ENCODE peak calls at places on chromosomes 7 and 10, in five cellular contexts. One of them, this sample, is unnamed. For H3K27me3, the result is how much of the 10 kb centered on the place peaks cover.

GRCh38 chr10:127738512-127739424 is 1.8 kb downstream of the FOXI2 start:
- DNase-seq in HCT116: no peak
- DNase-seq in neural progenitor cell: peak
- DNase-seq in esophagus muscularis mucosa: no peak
- DNase-seq in cardiac muscle cell: no peak
- DNase-seq in this sample: peak

GRCh38 chr7:24777811-24778210 is 20.5 kb upstream of the GSDME start:
- DNase-seq in neural progenitor cell: no peak
- DNase-seq in esophagus muscularis mucosa: no peak
- DNase-seq in cardiac muscle cell: no peak
- DNase-seq in HCT116: no peak
- DNase-seq in this sample: no peak

GRCh38 chr10:74078037-74078436 is 72.6 kb downstream of the AP3M1 start:
- DNase-seq in esophagus muscularis mucosa: no peak
- DNase-seq in neural progenitor cell: no peak
- DNase-seq in cardiac muscle cell: no peak
- DNase-seq in HCT116: no peak
- DNase-seq in this sample: no peak

GRCh38 chr7:91784469-91784868 is 96.0 kb downstream of the MTERF1 start:
- DNase-seq in neural progenitor cell: no peak
- DNase-seq in HCT116: peak
- DNase-seq in cardiac muscle cell: peak
- DNase-seq in esophagus muscularis mucosa: no peak
- DNase-seq in this sample: no peak

GRCh38 chr10:89153971-89154370 is 53.1 kb downstream of the CH25H start:
- DNase-seq in neural progenitor cell: no peak
- DNase-seq in cardiac muscle cell: no peak
- DNase-seq in HCT116: no peak
- DNase-seq in esophagus muscularis mucosa: no peak
- DNase-seq in this sample: no peak

GRCh38 chr7:138753611-138754010 is 44.2 kb upstream of the TMEM213 start:
- DNase-seq in neural progenitor cell: no peak
- DNase-seq in esophagus muscularis mucosa: no peak
- DNase-seq in HCT116: no peak
- DNase-seq in cardiac muscle cell: no peak
- DNase-seq in this sample: no peak

GRCh38 chr7:41448104-41448503 is 254.8 kb downstream of the INHBA start:
- DNase-seq in HCT116: no peak
- DNase-seq in cardiac muscle cell: no peak
- DNase-seq in neural progenitor cell: no peak
- DNase-seq in esophagus muscularis mucosa: peak
- DNase-seq in this sample: no peak

GRCh38 chr7:16397497-16398210 is 23.7 kb downstream of the CRPPA start:
- DNase-seq in cardiac muscle cell: peak
- DNase-seq in HCT116: no peak
- DNase-seq in neural progenitor cell: no peak
- DNase-seq in esophagus muscularis mucosa: no peak
- DNase-seq in this sample: no peak

GRCh38 chr10:78442836-78443550 is 409.3 kb downstream of the RPS24 start:
- DNase-seq in neural progenitor cell: no peak
- DNase-seq in cardiac muscle cell: no peak
- DNase-seq in esophagus muscularis mucosa: no peak
- DNase-seq in HCT116: no peak
- DNase-seq in this sample: no peak

GRCh38 chr10:76297787-76298281 is 866.4 kb downstream of the LRMDA start:
- DNase-seq in cardiac muscle cell: no peak
- DNase-seq in HCT116: no peak
- DNase-seq in neural progenitor cell: peak
- DNase-seq in esophagus muscularis mucosa: peak
- DNase-seq in this sample: no peak

GRCh38 chr7:101999420-101999819 is 182.0 kb downstream of the CUX1 start:
- DNase-seq in HCT116: no peak
- DNase-seq in neural progenitor cell: no peak
- DNase-seq in esophagus muscularis mucosa: no peak
- DNase-seq in cardiac muscle cell: peak
- DNase-seq in this sample: no peak

GRCh38 chr7:36639826-36640225 is 84.5 kb downstream of the AOAH start:
- DNase-seq in neural progenitor cell: no peak
- DNase-seq in esophagus muscularis mucosa: no peak
- DNase-seq in cardiac muscle cell: no peak
- DNase-seq in HCT116: no peak
- DNase-seq in this sample: no peak

GRCh38 chr10:22624289-22624738 is 90.1 kb downstream of the PIP4K2A start:
- DNase-seq in cardiac muscle cell: no peak
- DNase-seq in esophagus muscularis mucosa: no peak
- DNase-seq in HCT116: no peak
- DNase-seq in neural progenitor cell: no peak
- DNase-seq in this sample: no peak

GRCh38 chr10:60123172-60123571 is 216.8 kb upstream of the CCDC6 start:
- DNase-seq in HCT116: peak
- DNase-seq in cardiac muscle cell: no peak
- DNase-seq in neural progenitor cell: no peak
- DNase-seq in esophagus muscularis mucosa: no peak
- DNase-seq in this sample: no peak

DNA sequence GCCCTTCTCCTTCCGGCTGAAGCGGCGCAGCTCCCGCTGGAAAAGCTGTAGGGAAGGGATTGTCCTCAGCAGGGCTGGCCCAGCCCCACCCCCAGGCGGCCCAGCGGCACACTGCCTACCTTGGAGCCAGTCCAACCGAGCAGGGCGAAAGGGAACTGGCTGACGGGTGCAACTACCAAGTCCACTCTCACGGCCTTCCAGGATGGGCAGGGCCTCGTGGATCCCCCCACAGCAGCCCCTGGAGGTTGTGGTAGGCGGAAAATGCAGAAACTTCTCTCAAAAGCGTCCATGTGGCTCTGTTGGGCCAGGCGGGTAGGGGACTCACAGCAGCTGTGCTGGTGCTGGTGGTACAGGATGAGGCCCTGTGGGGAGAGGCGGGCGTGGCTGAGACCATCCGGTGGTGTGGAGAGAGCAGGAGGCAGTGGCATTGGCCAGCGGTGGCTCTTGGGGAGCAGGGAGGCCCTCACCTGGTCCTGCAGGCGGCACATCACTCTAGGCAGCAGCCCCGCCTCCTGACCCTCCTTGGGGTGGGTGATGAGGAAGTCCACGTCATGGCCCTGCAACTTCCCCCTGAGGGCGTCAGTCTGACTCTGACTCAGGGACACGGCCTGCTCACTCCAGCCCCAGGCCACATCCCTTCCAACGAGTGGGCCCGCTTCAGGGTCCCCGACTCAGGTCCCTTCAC is 8.4 kb upstream of the PGAM2 start:
- DNase-seq in esophagus muscularis mucosa: no peak
- DNase-seq in HCT116: no peak
- DNase-seq in neural progenitor cell: no peak
- DNase-seq in cardiac muscle cell: no peak
- DNase-seq in this sample: peak
- H3K4me3 ChIP-seq in esophagus muscularis mucosa: no peak
- H3K4me3 ChIP-seq in HCT116: no peak
- H3K4me3 ChIP-seq in neural progenitor cell: no peak
- H3K4me3 ChIP-seq in cardiac muscle cell: no peak
- H3K4me3 ChIP-seq in this sample: no peak

GRCh38 chr7:7266257-7266656 is 83.9 kb downstream of the C1GALT1 start:
- DNase-seq in esophagus muscularis mucosa: peak
- DNase-seq in HCT116: no peak
- DNase-seq in neural progenitor cell: no peak
- DNase-seq in cardiac muscle cell: no peak
- DNase-seq in this sample: no peak

GRCh38 chr7:7264306-7265040 is 82.1 kb downstream of the C1GALT1 start:
- DNase-seq in HCT116: no peak
- DNase-seq in neural progenitor cell: no peak
- DNase-seq in esophagus muscularis mucosa: peak
- DNase-seq in cardiac muscle cell: no peak
- DNase-seq in this sample: no peak

GRCh38 chr7:7265057-7265456 is 82.7 kb downstream of the C1GALT1 start:
- DNase-seq in HCT116: no peak
- DNase-seq in neural progenitor cell: no peak
- DNase-seq in cardiac muscle cell: no peak
- DNase-seq in esophagus muscularis mucosa: peak
- DNase-seq in this sample: no peak

GRCh38 chr7:7263297-7264230 is 81.2 kb downstream of the C1GALT1 start:
- DNase-seq in esophagus muscularis mucosa: peak
- DNase-seq in neural progenitor cell: no peak
- DNase-seq in cardiac muscle cell: no peak
- DNase-seq in HCT116: no peak
- DNase-seq in this sample: no peak

GRCh38 chr7:7265676-7266075 is 83.3 kb downstream of the C1GALT1 start:
- DNase-seq in esophagus muscularis mucosa: peak
- DNase-seq in neural progenitor cell: no peak
- DNase-seq in cardiac muscle cell: no peak
- DNase-seq in HCT116: no peak
- DNase-seq in this sample: no peak
- H3K27me3 ChIP-seq in esophagus muscularis mucosa: under half
- H3K27me3 ChIP-seq in neural progenitor cell: under half
- H3K27me3 ChIP-seq in cardiac muscle cell: under half
- H3K27me3 ChIP-seq in HCT116: under half
- H3K27me3 ChIP-seq in this sample: under half

DNA sequence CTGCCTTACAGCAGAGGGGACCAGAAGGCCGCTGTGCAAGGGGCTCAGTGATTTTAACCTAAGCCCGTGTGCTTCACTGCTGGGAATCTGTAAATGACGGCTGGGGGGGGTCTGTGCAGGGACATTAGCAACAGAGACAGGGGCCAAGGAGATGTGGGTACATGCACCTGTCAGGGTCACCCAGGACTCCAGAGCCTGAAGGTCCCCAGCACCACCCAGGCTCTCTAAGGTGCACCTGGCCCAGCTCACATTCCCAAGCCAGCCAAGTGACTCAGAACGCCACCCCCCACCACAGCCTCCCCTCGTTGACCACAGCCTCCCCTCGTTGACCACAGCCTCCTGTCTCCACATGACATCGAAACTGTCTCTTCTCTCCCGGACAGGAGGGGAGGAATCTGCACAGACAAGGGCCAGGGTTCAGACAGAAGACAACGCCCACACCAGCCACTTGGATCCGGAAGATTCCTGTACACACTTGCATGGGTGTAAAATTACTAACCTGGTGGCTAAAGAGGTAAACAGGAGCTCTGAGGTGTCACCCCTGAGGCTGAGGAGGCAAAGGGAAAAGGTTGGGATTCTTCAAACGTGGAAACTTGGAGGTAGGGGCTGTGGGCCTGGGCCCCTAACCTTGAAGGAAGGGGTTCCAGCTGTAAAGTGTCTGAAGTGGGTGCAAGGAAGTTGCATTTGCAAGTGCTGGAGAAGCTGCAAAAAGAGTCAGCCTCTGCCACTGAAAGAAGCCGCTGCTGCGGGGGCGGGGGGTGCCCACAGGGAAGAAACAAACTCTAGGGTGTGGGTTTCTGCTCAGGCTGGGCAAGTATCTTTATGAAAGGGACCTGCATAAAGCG is 27.0 kb downstream of the CALML3 start:
- DNase-seq in esophagus muscularis mucosa: no peak
- DNase-seq in cardiac muscle cell: no peak
- DNase-seq in neural progenitor cell: no peak
- DNase-seq in HCT116: no peak
- DNase-seq in this sample: no peak
- H3K4me3 ChIP-seq in esophagus muscularis mucosa: no peak
- H3K4me3 ChIP-seq in cardiac muscle cell: no peak
- H3K4me3 ChIP-seq in neural progenitor cell: no peak
- H3K4me3 ChIP-seq in HCT116: no peak
- H3K4me3 ChIP-seq in this sample: no peak

DNA sequence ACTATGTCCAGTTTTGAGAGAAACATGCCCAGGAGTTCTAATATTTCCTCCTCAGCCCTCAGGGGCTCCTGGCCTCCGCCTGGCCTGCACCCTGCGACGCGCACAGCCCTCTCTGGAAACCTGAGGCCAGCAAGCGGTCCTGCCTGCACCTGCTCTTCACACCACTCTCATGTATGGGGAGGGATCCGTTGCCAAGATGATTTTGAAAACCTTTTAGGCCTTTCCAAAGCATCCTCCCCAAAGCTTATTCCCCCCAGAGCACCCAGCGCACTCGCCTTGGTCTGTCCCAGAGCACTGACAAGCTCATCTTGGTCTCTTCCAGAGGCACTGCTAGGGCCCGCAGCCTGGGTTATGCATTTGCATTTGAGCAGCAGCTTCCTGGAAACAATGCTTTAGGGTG is 22.6 kb upstream of the CNPY1 start:
- DNase-seq in neural progenitor cell: no peak
- DNase-seq in cardiac muscle cell: no peak
- DNase-seq in HCT116: no peak
- DNase-seq in esophagus muscularis mucosa: no peak
- DNase-seq in this sample: no peak
- H3K27me3 ChIP-seq in neural progenitor cell: under half
- H3K27me3 ChIP-seq in cardiac muscle cell: under half
- H3K27me3 ChIP-seq in HCT116: under half
- H3K27me3 ChIP-seq in esophagus muscularis mucosa: under half
- H3K27me3 ChIP-seq in this sample: under half

DNA sequence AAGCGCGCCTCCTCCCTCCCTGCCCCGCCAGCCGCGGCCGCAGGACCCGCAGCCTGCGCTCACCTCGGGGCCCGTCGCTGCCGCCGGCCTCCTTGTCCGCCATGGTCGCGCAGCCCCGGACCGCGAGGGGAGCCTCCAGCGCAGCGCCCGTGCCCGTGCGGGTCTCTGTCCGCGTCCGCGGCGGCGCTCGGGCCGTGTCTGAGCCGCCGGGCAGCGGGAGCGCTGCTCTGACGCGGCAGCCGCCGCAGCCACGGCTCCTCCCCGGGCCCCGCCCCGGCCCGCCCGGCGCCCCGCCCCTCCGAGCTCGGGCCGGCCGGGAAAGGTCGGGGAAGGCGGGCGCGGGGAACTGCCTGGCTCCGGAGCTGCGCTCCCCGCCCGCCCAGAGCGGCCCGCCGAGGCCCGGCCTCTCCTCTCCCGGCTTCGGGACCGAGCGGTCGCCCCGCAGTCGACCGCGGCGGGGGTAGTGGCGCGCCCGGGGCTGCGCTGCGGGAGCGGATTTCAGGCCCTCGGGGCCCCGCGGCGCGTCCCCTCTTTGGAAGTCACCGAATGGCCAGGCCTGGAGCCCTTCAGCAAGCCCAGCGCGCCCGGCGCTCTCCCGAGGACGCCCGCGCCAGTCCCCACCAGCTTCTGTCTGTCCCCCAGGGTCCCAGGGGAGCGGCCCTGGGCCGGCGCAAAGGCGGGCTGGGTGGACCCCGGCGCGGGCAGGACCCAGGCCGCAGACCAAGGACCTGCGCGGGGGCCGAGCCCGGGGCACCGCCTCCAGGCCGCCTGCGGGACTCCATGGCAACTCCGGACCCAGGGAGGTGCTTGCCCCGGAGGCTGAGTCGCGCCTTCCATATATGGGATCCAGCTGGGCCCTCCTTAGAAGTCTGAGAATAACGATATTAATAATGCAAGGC is at the start of gene HSPA12A:
- DNase-seq in esophagus muscularis mucosa: peak
- DNase-seq in cardiac muscle cell: peak
- DNase-seq in HCT116: peak
- DNase-seq in neural progenitor cell: peak
- DNase-seq in this sample: peak
- H3K4me3 ChIP-seq in esophagus muscularis mucosa: peak
- H3K4me3 ChIP-seq in cardiac muscle cell: peak
- H3K4me3 ChIP-seq in HCT116: peak
- H3K4me3 ChIP-seq in neural progenitor cell: peak
- H3K4me3 ChIP-seq in this sample: peak

This sample was measured in H7.